ENCODE peak calls at places on chromosomes 7 and 10, in seven cellular contexts. F, R, J, P, A, E and T are unnamed samples.

GRCh38 chr7:96330193-96330592 is 8.3 kb upstream of the SLC25A13 start:
- DNase-seq in E (no peak), J (no peak), R (no peak), F (no peak), A (no peak), P (no peak), T (no peak)

GRCh38 chr10:97196213-97197029 is 10.7 kb upstream of the SLIT1 start:
- DNase-seq in F (peak), J (peak), R (peak), A (peak), E (no peak), P (peak), T (no peak)

GRCh38 chr7:100711369-100711768 is 5.4 kb downstream of the POP7 start:
- DNase-seq in E (no peak), F (no peak), P (no peak), J (no peak), A (no peak), R (no peak), T (no peak)

GRCh38 chr10:28722065-28722803 is 44.9 kb downstream of the BAMBI start:
- DNase-seq in F (no peak), R (peak), P (peak), J (no peak), E (no peak), A (no peak), T (no peak)

GRCh38 chr7:20532841-20533240 is 82.6 kb upstream of the ABCB5 start:
- DNase-seq in F (no peak), A (no peak), E (no peak), R (no peak), P (no peak), J (no peak), T (no peak)

GRCh38 chr10:103799341-103799740 is 56.0 kb downstream of the SH3PXD2A start:
- DNase-seq in P (no peak), E (no peak), F (no peak), J (no peak), R (no peak), A (no peak), T (no peak)

GRCh38 chr10:133336131-133337078 is at the start of gene CALY:
- DNase-seq in F (peak), A (peak), R (no peak), E (no peak), J (peak), P (no peak), T (no peak)

GRCh38 chr7:7103343-7104313 is 78.7 kb upstream of the C1GALT1 start:
- DNase-seq in E (no peak), P (peak), J (no peak), F (peak), R (peak), A (peak), T (peak)

GRCh38 chr10:102394079-102394800 is 1.3 kb upstream of the NFKB2 start:
- DNase-seq in P (peak), J (peak), R (peak), F (peak), E (peak), A (peak), T (peak)

GRCh38 chr10:116124777-116125176 is 148.2 kb downstream of the GFRA1 start:
- DNase-seq in P (no peak), J (no peak), F (no peak), E (no peak), A (no peak), R (no peak), T (no peak)

GRCh38 chr10:25076501-25077197 is 60.2 kb downstream of the THNSL1 start:
- DNase-seq in R (no peak), F (no peak), P (no peak), E (no peak), A (no peak), J (no peak), T (no peak)

GRCh38 chr7:129634361-129635034 is 23.0 kb downstream of the NRF1 start:
- DNase-seq in R (no peak), E (no peak), A (no peak), F (no peak), J (no peak), P (no peak), T (no peak)

GRCh38 chr10:89543841-89544240 is 8.4 kb upstream of the SLC16A12 start:
- DNase-seq in R (no peak), P (no peak), J (no peak), E (no peak), F (no peak), A (no peak), T (no peak)

GRCh38 chr10:33880291-33880690 is 545.8 kb upstream of the NRP1 start:
- DNase-seq in E (no peak), R (no peak), F (no peak), J (no peak), A (no peak), P (no peak), T (no peak)

GRCh38 chr7:2811476-2812118 is 32.5 kb downstream of the GNA12 start:
- DNase-seq in P (no peak), R (no peak), J (no peak), E (no peak), F (no peak), A (no peak), T (no peak)

GRCh38 chr7:11780267-11780666 is 51.7 kb downstream of the THSD7A start:
- DNase-seq in P (no peak), J (no peak), A (no peak), R (no peak), E (no peak), F (no peak), T (no peak)

GRCh38 chr7:99607548-99607947 is 9.2 kb upstream of the ZSCAN25 start:
- DNase-seq in J (no peak), R (no peak), F (no peak), E (no peak), A (no peak), P (no peak), T (no peak)

GRCh38 chr7:1696671-1697498 is 26.8 kb downstream of the ELFN1 start:
- DNase-seq in E (no peak), P (no peak), R (no peak), J (no peak), F (no peak), A (no peak), T (no peak)

GRCh38 chr7:157018328-157018996 is 8.0 kb upstream of the MNX1 start:
- DNase-seq in A (no peak), E (no peak), F (no peak), J (no peak), R (no peak), P (no peak), T (no peak)

GRCh38 chr7:35596061-35596460 is 98.9 kb downstream of the HERPUD2 start:
- DNase-seq in E (no peak), F (no peak), P (no peak), A (no peak), J (no peak), R (no peak), T (peak)

GRCh38 chr10:17206210-17206709 is 4.8 kb upstream of the TRDMT1 start:
- DNase-seq in F (peak), J (peak), A (peak), E (no peak), R (peak), P (no peak), T (no peak)

GRCh38 chr10:1378473-1378872 is 322.3 kb downstream of the WDR37 start:
- DNase-seq in J (no peak), P (no peak), A (no peak), R (no peak), E (no peak), F (no peak), T (no peak)

GRCh38 chr10:17669185-17669872 is 25.4 kb downstream of the STAM start:
- DNase-seq in P (no peak), R (no peak), E (no peak), J (peak), A (peak), F (peak), T (no peak)

GRCh38 chr10:36048236-36048635 is 406.1 kb upstream of the FZD8 start:
- DNase-seq in F (no peak), A (no peak), J (no peak), E (no peak), R (no peak), P (no peak), T (no peak)

GRCh38 chr10:21334891-21335696 is 190.4 kb downstream of the SKIDA1 start:
- DNase-seq in E (peak), A (no peak), J (no peak), F (no peak), R (peak), P (no peak), T (peak)

GRCh38 chr10:110307805-110308204 is 3.1 kb upstream of the SMNDC1 start:
- DNase-seq in A (no peak), P (no peak), R (no peak), E (no peak), F (no peak), J (no peak), T (no peak)

GRCh38 chr7:92914645-92915044 is 78.3 kb upstream of the CDK6 start:
- DNase-seq in E (no peak), R (no peak), A (no peak), F (no peak), P (no peak), J (no peak), T (no peak)

GRCh38 chr10:68543004-68543918 is 15.9 kb upstream of the SLC25A16 start:
- DNase-seq in A (no peak), J (no peak), R (no peak), F (no peak), P (no peak), E (no peak), T (no peak)

GRCh38 chr10:104642311-104643022 is 1.4 kb downstream of the SORCS3 start:
- DNase-seq in E (no peak), F (peak), R (no peak), P (no peak), A (no peak), J (peak), T (no peak)